ENCODE peak calls at places on chromosomes 12 and 14, in seven cellular contexts. D is EH; C is GM18507; R is stimulated activated CD8-positive, alpha-beta memory T cell treated with anti-CD3 and anti-CD28 coated beads, Interleukin-7, amount 100 ng/mL, for 4 hours; E is tibial artery; V is lower lobe of right lung; Q is neural crest cell. T is an unnamed sample.

GRCh38 chr14:94989946-94990345 is 167.4 kb downstream of the DICER1 start:
- DNase-seq in V (no peak), E (no peak), R (no peak), D (no peak), Q (no peak), C (no peak), T (no peak)

GRCh38 chr12:62631531-62632520 is 165.2 kb downstream of the MON2 start:
- DNase-seq in D (peak; percentile 85), E (peak; percentile 83), Q (peak; percentile 44), C (peak; percentile 32), V (peak; percentile 64), R (no peak), T (no peak)

GRCh38 chr12:75390899-75391538 is at the start of gene GLIPR1L2:
- DNase-seq in Q (peak; percentile 94), D (peak; percentile 95), E (peak; percentile 98), V (peak; percentile 96), C (peak; percentile 83), R (peak; percentile 80), T (peak; percentile 93)

GRCh38 chr12:93019911-93020224 is 90.8 kb upstream of the EEA1 start:
- DNase-seq in D (no peak), C (no peak), E (no peak), R (no peak), V (no peak), Q (no peak), T (no peak)

GRCh38 chr12:26713885-26714383 is 119.1 kb downstream of the ITPR2 start:
- DNase-seq in V (no peak), Q (no peak), E (no peak), C (no peak), R (no peak), D (no peak), T (no peak)

GRCh38 chr14:39266589-39266870 is 32.8 kb downstream of the MIA2 start:
- DNase-seq in D (peak; percentile 61), C (peak; percentile 25), V (peak; percentile 76), E (peak; percentile 81), R (no peak), Q (no peak), T (no peak)

GRCh38 chr14:78022059-78022458 is 148.1 kb upstream of the NRXN3 start:
- DNase-seq in R (no peak), E (no peak), C (peak; percentile 20), Q (peak; percentile 71), D (peak; percentile 50), V (peak; percentile 71), T (peak; percentile 58)

GRCh38 chr12:76726626-76727025 is 37.3 kb upstream of the ZDHHC17 start:
- DNase-seq in D (no peak), E (no peak), V (no peak), R (no peak), Q (no peak), C (no peak), T (no peak)

GRCh38 chr14:45201908-45202307 is 51.1 kb downstream of the MIS18BP1 start:
- DNase-seq in D (peak; percentile 40), R (no peak), C (no peak), E (no peak), V (no peak), Q (no peak), T (no peak)

GRCh38 chr14:53458368-53458814 is 305.3 kb upstream of the DDHD1 start:
- DNase-seq in D (peak; percentile 71), E (no peak), C (no peak), R (no peak), Q (no peak), V (no peak), T (no peak)

GRCh38 chr12:131197490-131197889 is 243.8 kb downstream of the ADGRD1 start:
- DNase-seq in E (no peak), R (no peak), V (no peak), Q (no peak), C (no peak), D (no peak), T (no peak)

GRCh38 chr12:100127766-100128508 is 14.7 kb downstream of the BLTP3B start:
- DNase-seq in R (no peak), D (peak; percentile 71), C (no peak), E (no peak), V (no peak), Q (no peak), T (no peak)

GRCh38 chr14:74555476-74556050 is 56.5 kb downstream of the LTBP2 start:
- DNase-seq in Q (no peak), R (no peak), E (no peak), D (no peak), C (no peak), V (no peak), T (no peak)

GRCh38 chr12:76535170-76535569 is 24.4 kb downstream of the OSBPL8 start:
- DNase-seq in Q (no peak), V (no peak), D (no peak), E (no peak), R (no peak), C (no peak), T (no peak)

GRCh38 chr12:94768398-94769039 is 118.2 kb upstream of the TMCC3 start:
- DNase-seq in Q (no peak), D (no peak), V (no peak), C (no peak), E (no peak), R (no peak), T (no peak)

GRCh38 chr14:58082491-58083098 is 69.4 kb downstream of the ARMH4 start:
- DNase-seq in D (peak; percentile 95), C (no peak), R (no peak), E (no peak), Q (no peak), V (no peak), T (no peak)

GRCh38 chr12:8032242-8033152 is at the start of gene FOXJ2:
- DNase-seq in Q (peak; percentile 62), R (peak; percentile 40), V (peak; percentile 86), D (peak; percentile 79), E (peak; percentile 92), C (no peak), T (peak; percentile 64)

GRCh38 chr12:24496755-24497154 is 452.1 kb downstream of the BCAT1 start:
- DNase-seq in C (no peak), V (no peak), D (peak; percentile 74), E (no peak), R (no peak), Q (no peak), T (no peak)

GRCh38 chr12:91205791-91206190 is 23.2 kb upstream of the DCN start:
- DNase-seq in C (no peak), V (no peak), D (peak; percentile 41), R (no peak), E (no peak), Q (no peak), T (no peak)

T was measured in NCI-H1930.